ENCODE peak calls at places on chromosomes 3 and 15, in four cellular contexts. One of them, this sample, is unnamed.

GRCh38 chr15:85646538-85647091 is 148.1 kb downstream of the KLHL25 start:
- DNase-seq in mesenchymal stem cell: peak; percentile 91
- DNase-seq in H1: no peak
- DNase-seq in IMR-90: peak; percentile 93
- DNase-seq in this sample: peak; percentile 69

GRCh38 chr15:100885116-100885515 is 5.5 kb downstream of the ALDH1A3 start:
- DNase-seq in H1: no peak
- DNase-seq in mesenchymal stem cell: no peak
- DNase-seq in IMR-90: no peak
- DNase-seq in this sample: no peak

GRCh38 chr15:33581032-33581431 is 270.3 kb downstream of the RYR3 start:
- DNase-seq in IMR-90: peak; percentile 13
- DNase-seq in mesenchymal stem cell: no peak
- DNase-seq in H1: no peak
- DNase-seq in this sample: peak; percentile 76

GRCh38 chr3:171125010-171125409 is 98.5 kb upstream of the SLC2A2 start:
- DNase-seq in IMR-90: peak; percentile 51
- DNase-seq in mesenchymal stem cell: peak; percentile 25
- DNase-seq in H1: no peak
- DNase-seq in this sample: no peak

GRCh38 chr3:138578141-138578540 is 15.9 kb downstream of the CEP70 start:
- DNase-seq in mesenchymal stem cell: no peak
- DNase-seq in IMR-90: no peak
- DNase-seq in H1: no peak
- DNase-seq in this sample: no peak

GRCh38 chr3:124818398-124819150 is 68.6 kb downstream of the ITGB5 start:
- DNase-seq in H1: no peak
- DNase-seq in mesenchymal stem cell: peak; percentile 59
- DNase-seq in IMR-90: peak; percentile 97
- DNase-seq in this sample: no peak

GRCh38 chr3:124758851-124759635 is 28.8 kb downstream of the UMPS start:
- DNase-seq in mesenchymal stem cell: no peak
- DNase-seq in H1: no peak
- DNase-seq in IMR-90: no peak
- DNase-seq in this sample: peak; percentile 67

GRCh38 chr3:132255041-132255745 is 62.0 kb upstream of the ACP3 start:
- DNase-seq in IMR-90: peak; percentile 90
- DNase-seq in mesenchymal stem cell: peak; percentile 94
- DNase-seq in H1: no peak
- DNase-seq in this sample: peak; percentile 27

GRCh38 chr15:85667491-85668424 is 127.0 kb downstream of the KLHL25 start:
- DNase-seq in IMR-90: peak; percentile 99
- DNase-seq in H1: no peak
- DNase-seq in mesenchymal stem cell: peak; percentile 100
- DNase-seq in this sample: peak; percentile 66

GRCh38 chr3:16066545-16066944 is 107.9 kb upstream of the GALNT15 start:
- DNase-seq in mesenchymal stem cell: no peak
- DNase-seq in H1: no peak
- DNase-seq in IMR-90: no peak
- DNase-seq in this sample: no peak

GRCh38 chr3:13119471-13120220 is 46.4 kb upstream of the IQSEC1 start:
- DNase-seq in IMR-90: no peak
- DNase-seq in H1: no peak
- DNase-seq in mesenchymal stem cell: no peak
- DNase-seq in this sample: no peak

GRCh38 chr3:51982352-51982837 is 940 bp upstream of the ACY1 start:
- DNase-seq in H1: peak; percentile 66
- DNase-seq in IMR-90: no peak
- DNase-seq in mesenchymal stem cell: no peak
- DNase-seq in this sample: peak; percentile 88

GRCh38 chr15:89587955-89588354 is 12.7 kb downstream of the TICRR start:
- DNase-seq in H1: no peak
- DNase-seq in mesenchymal stem cell: peak; percentile 33
- DNase-seq in IMR-90: peak; percentile 78
- DNase-seq in this sample: peak; percentile 24

GRCh38 chr15:39502616-39503195 is 78.2 kb upstream of the THBS1 start:
- DNase-seq in H1: no peak
- DNase-seq in IMR-90: peak; percentile 87
- DNase-seq in mesenchymal stem cell: peak; percentile 68
- DNase-seq in this sample: no peak

GRCh38 chr15:70792171-70792573 is 28.8 kb upstream of the UACA start:
- DNase-seq in mesenchymal stem cell: peak; percentile 59
- DNase-seq in IMR-90: peak; percentile 87
- DNase-seq in H1: no peak
- DNase-seq in this sample: no peak

GRCh38 chr15:100017140-100017539 is 283.9 kb upstream of the LYSMD4 start:
- DNase-seq in mesenchymal stem cell: no peak
- DNase-seq in IMR-90: no peak
- DNase-seq in H1: no peak
- DNase-seq in this sample: peak; percentile 27

GRCh38 chr3:187228740-187229139 is 31.5 kb downstream of the RTP1 start:
- DNase-seq in mesenchymal stem cell: no peak
- DNase-seq in IMR-90: no peak
- DNase-seq in H1: no peak
- DNase-seq in this sample: no peak

GRCh38 chr3:190053919-190054672 is 66.6 kb downstream of the P3H2 start:
- DNase-seq in H1: no peak
- DNase-seq in IMR-90: peak; percentile 92
- DNase-seq in mesenchymal stem cell: peak; percentile 93
- DNase-seq in this sample: peak; percentile 77

GRCh38 chr3:71308836-71309235 is 274.7 kb downstream of the FOXP1 start:
- DNase-seq in IMR-90: no peak
- DNase-seq in mesenchymal stem cell: no peak
- DNase-seq in H1: no peak
- DNase-seq in this sample: no peak

GRCh38 chr15:55434989-55435825 is 26.9 kb downstream of the PIERCE2 start:
- DNase-seq in H1: peak; percentile 35
- DNase-seq in IMR-90: peak; percentile 64
- DNase-seq in mesenchymal stem cell: peak; percentile 65
- DNase-seq in this sample: peak; percentile 78

GRCh38 chr3:184715943-184716651 is 4.2 kb upstream of the MAGEF1 start:
- DNase-seq in H1: no peak
- DNase-seq in IMR-90: peak; percentile 22
- DNase-seq in mesenchymal stem cell: no peak
- DNase-seq in this sample: no peak

GRCh38 chr3:12815719-12816118 is 19.2 kb downstream of the CAND2 start:
- DNase-seq in mesenchymal stem cell: no peak
- DNase-seq in H1: no peak
- DNase-seq in IMR-90: no peak
- DNase-seq in this sample: no peak

GRCh38 chr3:39406368-39407258 is at the start of gene RPSA:
- DNase-seq in IMR-90: peak; percentile 96
- DNase-seq in mesenchymal stem cell: peak; percentile 97
- DNase-seq in H1: peak; percentile 93
- DNase-seq in this sample: peak; percentile 98

DNA sequence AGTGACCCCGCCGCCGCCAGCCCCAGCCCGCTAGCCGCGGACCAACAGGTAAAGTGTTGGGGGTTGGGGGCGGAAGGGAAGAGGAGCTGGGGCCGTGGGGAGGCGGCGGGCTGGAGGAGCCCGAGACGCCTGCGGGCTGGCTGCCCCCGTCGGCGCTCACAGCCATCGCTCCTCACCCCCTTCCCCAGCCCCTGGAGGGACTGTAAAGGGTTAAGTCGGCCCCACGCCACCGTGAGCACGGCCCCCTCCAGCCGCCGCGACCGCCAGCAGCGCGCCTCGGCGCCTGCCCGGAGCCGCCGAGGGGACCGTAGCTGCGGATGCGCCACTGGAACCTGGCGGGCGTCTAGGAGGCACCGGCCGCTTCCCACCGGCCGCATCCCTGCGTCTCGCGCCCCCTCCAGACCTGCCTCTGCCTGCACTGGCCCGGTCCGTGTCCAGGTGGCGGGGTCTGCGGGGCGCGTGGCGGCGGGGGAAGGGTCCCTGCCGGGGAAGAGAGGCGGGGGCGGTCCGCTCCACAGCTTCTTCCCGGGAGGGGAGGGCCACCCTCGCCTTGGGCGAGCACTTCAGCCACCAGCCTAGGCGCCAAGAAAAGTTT is 522 bp downstream of the MED12L start:
- DNase-seq in IMR-90: no peak
- DNase-seq in H1: no peak
- DNase-seq in mesenchymal stem cell: peak; percentile 31
- DNase-seq in this sample: peak; percentile 74
- H2BK120ac ChIP-seq in IMR-90: no peak overlapping the region
- H2BK120ac ChIP-seq in H1: no peak overlapping the region
- H2BK120ac ChIP-seq in mesenchymal stem cell: no peak overlapping the region
- H2BK120ac ChIP-seq in this sample: peak overlapping the region; percentile 84

DNA sequence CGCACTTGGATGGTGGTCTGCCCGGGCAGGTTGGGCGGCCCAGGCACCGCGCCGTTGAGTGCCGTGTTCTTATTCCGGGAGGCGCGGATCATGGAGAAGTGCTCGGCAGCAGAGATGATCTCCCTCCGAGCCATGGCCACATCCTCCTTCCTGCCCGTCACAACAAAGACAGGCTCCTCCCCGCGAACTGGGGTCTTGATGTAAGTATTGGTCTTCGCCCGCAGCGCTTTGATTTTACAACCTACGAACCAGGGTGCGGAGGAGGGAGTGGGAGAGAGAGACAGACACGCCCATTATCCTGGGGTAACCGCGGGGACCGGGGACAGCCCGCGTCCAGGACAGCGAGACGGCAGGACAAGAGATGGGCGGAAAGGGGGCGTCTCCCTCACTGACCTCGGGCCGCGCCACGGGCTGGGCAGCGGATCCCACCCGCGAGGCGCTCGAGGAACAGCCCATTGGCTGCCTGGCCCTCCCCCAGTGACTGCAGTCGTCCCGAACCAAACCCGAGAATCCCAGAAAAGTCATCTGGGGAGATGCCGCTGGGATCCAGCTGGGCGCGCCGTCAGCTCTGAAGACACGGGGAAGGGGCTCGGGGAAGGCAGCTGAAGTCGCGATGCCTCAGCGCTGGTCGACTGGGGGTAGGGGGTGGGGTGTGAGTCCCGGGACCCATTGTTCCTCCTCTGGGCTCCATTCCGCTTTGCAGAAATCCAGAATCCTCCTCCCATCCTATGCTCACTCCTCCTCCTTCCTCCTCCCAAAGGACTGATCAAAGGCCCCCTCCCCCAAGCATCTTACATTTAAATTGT is 1.2 kb downstream of the MEX3B start:
- DNase-seq in H1: peak; percentile 79
- DNase-seq in IMR-90: peak; percentile 81
- DNase-seq in mesenchymal stem cell: peak; percentile 79
- DNase-seq in this sample: peak; percentile 90
- H2BK120ac ChIP-seq in H1: no peak overlapping the region
- H2BK120ac ChIP-seq in IMR-90: peak overlapping the region; percentile 34
- H2BK120ac ChIP-seq in mesenchymal stem cell: no peak overlapping the region
- H2BK120ac ChIP-seq in this sample: no peak overlapping the region

GRCh38 chr15:51318382-51319150 is 19.8 kb downstream of the CYP19A1 start:
- DNase-seq in mesenchymal stem cell: peak; percentile 23
- DNase-seq in IMR-90: no peak
- DNase-seq in H1: no peak
- DNase-seq in this sample: no peak
- H2BK120ac ChIP-seq in mesenchymal stem cell: no peak overlapping the region
- H2BK120ac ChIP-seq in IMR-90: no peak overlapping the region
- H2BK120ac ChIP-seq in H1: no peak overlapping the region
- H2BK120ac ChIP-seq in this sample: no peak overlapping the region

DNA sequence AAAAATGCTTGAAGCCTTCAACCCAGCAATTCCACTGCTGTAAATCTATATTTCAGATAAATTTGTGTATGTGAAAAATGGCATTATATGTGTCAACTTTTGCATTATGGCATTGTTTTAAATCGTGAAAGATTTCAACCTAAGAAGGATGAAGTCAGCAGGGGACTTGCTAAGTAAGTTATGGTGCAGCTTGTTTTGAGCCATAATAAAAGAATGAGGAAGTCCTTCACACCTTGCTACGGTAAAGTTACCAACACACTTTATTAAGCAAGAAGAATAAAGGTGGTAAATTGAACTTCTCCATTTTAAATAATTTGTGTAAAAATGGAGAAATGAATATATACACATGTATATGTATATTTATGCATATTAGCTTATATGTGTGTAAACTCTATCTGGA is 371.4 kb downstream of the ROBO2 start:
- DNase-seq in H1: no peak
- DNase-seq in mesenchymal stem cell: no peak
- DNase-seq in IMR-90: no peak
- DNase-seq in this sample: no peak
- H2BK120ac ChIP-seq in H1: no peak overlapping the region
- H2BK120ac ChIP-seq in mesenchymal stem cell: no peak overlapping the region
- H2BK120ac ChIP-seq in IMR-90: no peak overlapping the region
- H2BK120ac ChIP-seq in this sample: no peak overlapping the region

DNA sequence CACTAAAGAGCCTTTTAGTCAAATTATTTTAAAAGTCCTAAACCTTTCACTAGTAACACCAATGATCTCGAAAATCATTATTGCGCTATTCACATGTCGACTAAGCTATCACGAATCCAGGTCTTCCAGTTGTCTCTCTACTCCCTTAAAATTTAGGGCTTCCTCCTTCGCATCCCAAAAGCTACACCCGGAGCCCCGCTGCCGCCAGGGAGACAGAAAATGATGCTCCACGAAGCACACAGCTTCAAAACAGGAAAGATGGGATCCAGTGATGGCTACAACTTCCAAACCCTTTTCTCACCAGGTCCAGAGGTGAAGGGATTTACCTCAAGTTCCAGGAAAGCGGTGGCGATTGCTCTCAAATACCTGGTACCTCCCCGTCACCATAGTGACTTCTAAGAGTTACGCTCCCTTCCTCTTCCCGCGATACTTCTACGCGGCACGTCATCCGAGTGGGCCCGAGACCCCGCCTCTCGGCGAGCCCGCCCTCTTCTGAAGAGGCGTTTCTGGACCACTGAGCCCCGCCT is at the start of gene IFT80:
- DNase-seq in mesenchymal stem cell: peak; percentile 97
- DNase-seq in H1: peak; percentile 93
- DNase-seq in IMR-90: peak; percentile 95
- DNase-seq in this sample: peak; percentile 99
- H2BK120ac ChIP-seq in mesenchymal stem cell: peak within 1 kb of the TSS; percentile 97
- H2BK120ac ChIP-seq in H1: no peak within 1 kb of the TSS
- H2BK120ac ChIP-seq in IMR-90: peak within 1 kb of the TSS; percentile 79
- H2BK120ac ChIP-seq in this sample: peak within 1 kb of the TSS; percentile 69

GRCh38 chr15:74339371-74339770 is 28.1 kb downstream of the CYP11A1 start:
- DNase-seq in IMR-90: no peak
- DNase-seq in mesenchymal stem cell: no peak
- DNase-seq in H1: no peak
- DNase-seq in this sample: no peak
- H2BK120ac ChIP-seq in IMR-90: no peak overlapping the region
- H2BK120ac ChIP-seq in mesenchymal stem cell: no peak overlapping the region
- H2BK120ac ChIP-seq in H1: no peak overlapping the region
- H2BK120ac ChIP-seq in this sample: no peak overlapping the region

GRCh38 chr15:58078591-58078990 is 13.1 kb upstream of the ALDH1A2 start:
- DNase-seq in mesenchymal stem cell: no peak
- DNase-seq in H1: no peak
- DNase-seq in IMR-90: no peak
- DNase-seq in this sample: no peak
- H2BK120ac ChIP-seq in mesenchymal stem cell: no peak overlapping the region
- H2BK120ac ChIP-seq in H1: no peak overlapping the region
- H2BK120ac ChIP-seq in IMR-90: no peak overlapping the region
- H2BK120ac ChIP-seq in this sample: no peak overlapping the region